ENCODE peak calls at places on chromosomes 4 and X, in five cellular contexts. M, T, S, K and Z are unnamed samples.

GRCh38 chr4:154124539-154125255 is 335.8 kb upstream of the SFRP2 start:
- DNase-seq in M (peak; percentile 56), T (peak; percentile 96), S (peak; percentile 94), K (no peak), Z (no peak)

GRCh38 chr4:172061204-172061603 is 248.0 kb downstream of the GALNTL6 start:
- DNase-seq in M (no peak), T (no peak), S (no peak), K (no peak), Z (no peak)

GRCh38 chr4:93764647-93765246 is 63.8 kb upstream of the ATOH1 start:
- DNase-seq in M (peak; percentile 38), T (peak; percentile 26), S (peak; percentile 2), K (no peak), Z (no peak)

GRCh38 chr4:54971474-54971950 is 153.9 kb downstream of the KDR start:
- DNase-seq in M (peak; percentile 44), T (peak; percentile 32), S (peak; percentile 35), K (no peak), Z (peak; percentile 18)

GRCh38 chr4:134320048-134320447 is 118.5 kb upstream of the PABPC4L start:
- DNase-seq in M (peak; percentile 24), T (no peak), S (peak; percentile 22), K (no peak), Z (no peak)

GRCh38 chr4:123418486-123418931 is 21.9 kb downstream of the SPRY1 start:
- DNase-seq in M (peak; percentile 90), T (peak; percentile 93), S (peak; percentile 95), K (no peak), Z (no peak)

GRCh38 chrX:112654871-112655270 is 24.9 kb downstream of the LHFPL1 start:
- DNase-seq in M (peak; percentile 40), T (no peak), S (peak; percentile 71), K (no peak), Z (no peak)

GRCh38 chr4:8163026-8163425 is 4.4 kb upstream of the ABLIM2 start:
- DNase-seq in M (no peak), T (no peak), S (no peak), K (peak; percentile 71), Z (no peak)

GRCh38 chrX:71536285-71536684 is 3.4 kb downstream of the OGT start:
- DNase-seq in M (no peak), T (peak; percentile 6), S (no peak), K (no peak), Z (no peak)

GRCh38 chr4:27397886-27398285 is 537.2 kb downstream of the STIM2 start:
- DNase-seq in M (no peak), T (no peak), S (peak; percentile 96), K (no peak), Z (no peak)

GRCh38 chrX:130100180-130100579 is 10.1 kb downstream of the ELF4 start:
- DNase-seq in M (no peak), T (no peak), S (no peak), K (peak; percentile 81), Z (no peak)

GRCh38 chrX:106952988-106953387 is 32.8 kb downstream of the CLDN2 start:
- DNase-seq in M (no peak), T (no peak), S (no peak), K (no peak), Z (no peak)

GRCh38 chr4:102610007-102610406 is 108.8 kb downstream of the NFKB1 start:
- DNase-seq in M (peak; percentile 19), T (no peak), S (no peak), K (no peak), Z (no peak)

GRCh38 chr4:119286377-119287002 is 35.4 kb downstream of the FABP2 start:
- DNase-seq in M (peak; percentile 50), T (peak; percentile 34), S (peak; percentile 66), K (no peak), Z (no peak)

GRCh38 chr4:3514806-3515421 is 17.3 kb downstream of the LRPAP1 start:
- DNase-seq in M (no peak), T (peak; percentile 17), S (no peak), K (peak; percentile 68), Z (no peak)

GRCh38 chr4:168993724-168994510 is 16.1 kb downstream of the CBR4 start:
- DNase-seq in M (peak; percentile 25), T (peak; percentile 64), S (peak; percentile 20), K (no peak), Z (no peak)

GRCh38 chr4:24607338-24607737 is 23.0 kb upstream of the DHX15 start:
- DNase-seq in M (no peak), T (no peak), S (no peak), K (no peak), Z (no peak)

GRCh38 chr4:174401471-174402130 is 117.9 kb downstream of the CEP44 start:
- DNase-seq in M (no peak), T (no peak), S (peak; percentile 44), K (no peak), Z (no peak)

GRCh38 chrX:149939271-149940014 is 1.2 kb upstream of the EOLA2 start:
- DNase-seq in M (peak; percentile 91), T (peak; percentile 82), S (peak; percentile 65), K (peak; percentile 98), Z (no peak)

GRCh38 chr4:6109842-6110560 is 90.3 kb downstream of the JAKMIP1 start:
- DNase-seq in M (no peak), T (peak; percentile 24), S (no peak), K (no peak), Z (peak; percentile 44)

GRCh38 chr4:83828601-83829000 is 292.7 kb downstream of the GPAT3 start:
- DNase-seq in M (no peak), T (no peak), S (no peak), K (no peak), Z (no peak)